ENCODE peak calls at places on chromosome 16, in nine cellular contexts. One of them, this sample, is unnamed.

GRCh38 chr16:48112603-48113400 is 43.0 kb downstream of the ABCC12 start:
- DNase-seq in adrenal gland: no peak
- DNase-seq in cardiac muscle cell: peak
- DNase-seq in ovary: no peak
- DNase-seq in fibroblast of mammary gland: no peak
- DNase-seq in mucosa of descending colon: no peak
- DNase-seq in AG04450: no peak
- DNase-seq in CD4-positive, CD25-positive, alpha-beta regulatory T cell: no peak
- DNase-seq in psoas muscle: no peak
- DNase-seq in this sample: no peak

GRCh38 chr16:57568173-57568678 is 25.8 kb downstream of the ADGRG5 start:
- DNase-seq in adrenal gland: no peak
- DNase-seq in AG04450: no peak
- DNase-seq in fibroblast of mammary gland: no peak
- DNase-seq in cardiac muscle cell: no peak
- DNase-seq in CD4-positive, CD25-positive, alpha-beta regulatory T cell: no peak
- DNase-seq in ovary: no peak
- DNase-seq in mucosa of descending colon: no peak
- DNase-seq in psoas muscle: no peak
- DNase-seq in this sample: no peak

GRCh38 chr16:24624102-24624501 is 84.7 kb downstream of the RBBP6 start:
- DNase-seq in CD4-positive, CD25-positive, alpha-beta regulatory T cell: no peak
- DNase-seq in ovary: no peak
- DNase-seq in cardiac muscle cell: no peak
- DNase-seq in mucosa of descending colon: no peak
- DNase-seq in AG04450: no peak
- DNase-seq in adrenal gland: no peak
- DNase-seq in psoas muscle: no peak
- DNase-seq in fibroblast of mammary gland: no peak
- DNase-seq in this sample: no peak

GRCh38 chr16:59412275-59412841 is 678.2 kb upstream of the GOT2 start:
- DNase-seq in ovary: no peak
- DNase-seq in adrenal gland: no peak
- DNase-seq in AG04450: no peak
- DNase-seq in mucosa of descending colon: no peak
- DNase-seq in CD4-positive, CD25-positive, alpha-beta regulatory T cell: no peak
- DNase-seq in fibroblast of mammary gland: peak
- DNase-seq in psoas muscle: no peak
- DNase-seq in cardiac muscle cell: no peak
- DNase-seq in this sample: no peak

GRCh38 chr16:13112639-13113038 is 211.2 kb downstream of the SHISA9 start:
- DNase-seq in adrenal gland: no peak
- DNase-seq in fibroblast of mammary gland: no peak
- DNase-seq in AG04450: no peak
- DNase-seq in CD4-positive, CD25-positive, alpha-beta regulatory T cell: no peak
- DNase-seq in mucosa of descending colon: no peak
- DNase-seq in psoas muscle: no peak
- DNase-seq in cardiac muscle cell: no peak
- DNase-seq in ovary: no peak
- DNase-seq in this sample: no peak

GRCh38 chr16:81567987-81568748 is 123.6 kb downstream of the CMIP start:
- DNase-seq in fibroblast of mammary gland: peak
- DNase-seq in cardiac muscle cell: peak
- DNase-seq in adrenal gland: peak
- DNase-seq in mucosa of descending colon: no peak
- DNase-seq in CD4-positive, CD25-positive, alpha-beta regulatory T cell: no peak
- DNase-seq in ovary: peak
- DNase-seq in AG04450: no peak
- DNase-seq in psoas muscle: peak
- DNase-seq in this sample: peak

GRCh38 chr16:48041861-48042435 is 113.8 kb downstream of the ABCC12 start:
- DNase-seq in CD4-positive, CD25-positive, alpha-beta regulatory T cell: no peak
- DNase-seq in cardiac muscle cell: no peak
- DNase-seq in psoas muscle: no peak
- DNase-seq in AG04450: no peak
- DNase-seq in fibroblast of mammary gland: no peak
- DNase-seq in mucosa of descending colon: no peak
- DNase-seq in adrenal gland: no peak
- DNase-seq in ovary: no peak
- DNase-seq in this sample: no peak

GRCh38 chr16:70635356-70636016 is 10.9 kb upstream of the IL34 start:
- DNase-seq in cardiac muscle cell: peak
- DNase-seq in psoas muscle: no peak
- DNase-seq in adrenal gland: peak
- DNase-seq in AG04450: peak
- DNase-seq in CD4-positive, CD25-positive, alpha-beta regulatory T cell: no peak
- DNase-seq in mucosa of descending colon: no peak
- DNase-seq in fibroblast of mammary gland: peak
- DNase-seq in ovary: peak
- DNase-seq in this sample: peak

GRCh38 chr16:9055115-9055514 is 36.3 kb upstream of the HAPSTR1 start:
- DNase-seq in fibroblast of mammary gland: no peak
- DNase-seq in psoas muscle: no peak
- DNase-seq in ovary: no peak
- DNase-seq in CD4-positive, CD25-positive, alpha-beta regulatory T cell: no peak
- DNase-seq in mucosa of descending colon: no peak
- DNase-seq in adrenal gland: no peak
- DNase-seq in AG04450: no peak
- DNase-seq in cardiac muscle cell: no peak
- DNase-seq in this sample: no peak

GRCh38 chr16:66939366-66939765 is 4.0 kb downstream of the CES2 start:
- DNase-seq in cardiac muscle cell: no peak
- DNase-seq in adrenal gland: no peak
- DNase-seq in fibroblast of mammary gland: no peak
- DNase-seq in mucosa of descending colon: no peak
- DNase-seq in CD4-positive, CD25-positive, alpha-beta regulatory T cell: no peak
- DNase-seq in ovary: no peak
- DNase-seq in psoas muscle: no peak
- DNase-seq in AG04450: no peak
- DNase-seq in this sample: no peak

GRCh38 chr16:54291107-54291980 is 4.8 kb upstream of the IRX3 start:
- DNase-seq in psoas muscle: no peak
- DNase-seq in adrenal gland: no peak
- DNase-seq in fibroblast of mammary gland: no peak
- DNase-seq in mucosa of descending colon: no peak
- DNase-seq in ovary: no peak
- DNase-seq in cardiac muscle cell: no peak
- DNase-seq in AG04450: no peak
- DNase-seq in CD4-positive, CD25-positive, alpha-beta regulatory T cell: no peak
- DNase-seq in this sample: no peak

GRCh38 chr16:86519649-86520316 is 9.5 kb downstream of the FOXF1 start:
- DNase-seq in CD4-positive, CD25-positive, alpha-beta regulatory T cell: peak
- DNase-seq in AG04450: peak
- DNase-seq in fibroblast of mammary gland: peak
- DNase-seq in psoas muscle: peak
- DNase-seq in ovary: peak
- DNase-seq in mucosa of descending colon: peak
- DNase-seq in adrenal gland: peak
- DNase-seq in cardiac muscle cell: peak
- DNase-seq in this sample: peak
- H3K4me3 ChIP-seq in CD4-positive, CD25-positive, alpha-beta regulatory T cell: no peak
- H3K4me3 ChIP-seq in AG04450: peak
- H3K4me3 ChIP-seq in fibroblast of mammary gland: no peak
- H3K4me3 ChIP-seq in psoas muscle: no peak
- H3K4me3 ChIP-seq in ovary: no peak
- H3K4me3 ChIP-seq in mucosa of descending colon: no peak
- H3K4me3 ChIP-seq in adrenal gland: peak
- H3K4me3 ChIP-seq in cardiac muscle cell: no peak
- H3K4me3 ChIP-seq in this sample: no peak

GRCh38 chr16:11671271-11671670 is 3.0 kb downstream of the SNN start:
- DNase-seq in fibroblast of mammary gland: no peak
- DNase-seq in AG04450: no peak
- DNase-seq in mucosa of descending colon: no peak
- DNase-seq in adrenal gland: no peak
- DNase-seq in psoas muscle: no peak
- DNase-seq in cardiac muscle cell: no peak
- DNase-seq in ovary: no peak
- DNase-seq in CD4-positive, CD25-positive, alpha-beta regulatory T cell: no peak
- DNase-seq in this sample: no peak

GRCh38 chr16:11669380-11670146 is 1.3 kb downstream of the SNN start:
- DNase-seq in adrenal gland: peak
- DNase-seq in AG04450: no peak
- DNase-seq in cardiac muscle cell: no peak
- DNase-seq in fibroblast of mammary gland: peak
- DNase-seq in psoas muscle: peak
- DNase-seq in mucosa of descending colon: peak
- DNase-seq in ovary: no peak
- DNase-seq in CD4-positive, CD25-positive, alpha-beta regulatory T cell: no peak
- DNase-seq in this sample: peak

GRCh38 chr16:11671676-11672075 is 3.4 kb downstream of the SNN start:
- DNase-seq in CD4-positive, CD25-positive, alpha-beta regulatory T cell: no peak
- DNase-seq in adrenal gland: no peak
- DNase-seq in psoas muscle: no peak
- DNase-seq in cardiac muscle cell: no peak
- DNase-seq in AG04450: no peak
- DNase-seq in ovary: no peak
- DNase-seq in mucosa of descending colon: no peak
- DNase-seq in fibroblast of mammary gland: no peak
- DNase-seq in this sample: peak

GRCh38 chr16:11668590-11669379 is 530 bp downstream of the SNN start:
- DNase-seq in AG04450: no peak
- DNase-seq in fibroblast of mammary gland: no peak
- DNase-seq in adrenal gland: no peak
- DNase-seq in mucosa of descending colon: no peak
- DNase-seq in psoas muscle: peak
- DNase-seq in cardiac muscle cell: no peak
- DNase-seq in ovary: peak
- DNase-seq in CD4-positive, CD25-positive, alpha-beta regulatory T cell: no peak
- DNase-seq in this sample: peak

DNA sequence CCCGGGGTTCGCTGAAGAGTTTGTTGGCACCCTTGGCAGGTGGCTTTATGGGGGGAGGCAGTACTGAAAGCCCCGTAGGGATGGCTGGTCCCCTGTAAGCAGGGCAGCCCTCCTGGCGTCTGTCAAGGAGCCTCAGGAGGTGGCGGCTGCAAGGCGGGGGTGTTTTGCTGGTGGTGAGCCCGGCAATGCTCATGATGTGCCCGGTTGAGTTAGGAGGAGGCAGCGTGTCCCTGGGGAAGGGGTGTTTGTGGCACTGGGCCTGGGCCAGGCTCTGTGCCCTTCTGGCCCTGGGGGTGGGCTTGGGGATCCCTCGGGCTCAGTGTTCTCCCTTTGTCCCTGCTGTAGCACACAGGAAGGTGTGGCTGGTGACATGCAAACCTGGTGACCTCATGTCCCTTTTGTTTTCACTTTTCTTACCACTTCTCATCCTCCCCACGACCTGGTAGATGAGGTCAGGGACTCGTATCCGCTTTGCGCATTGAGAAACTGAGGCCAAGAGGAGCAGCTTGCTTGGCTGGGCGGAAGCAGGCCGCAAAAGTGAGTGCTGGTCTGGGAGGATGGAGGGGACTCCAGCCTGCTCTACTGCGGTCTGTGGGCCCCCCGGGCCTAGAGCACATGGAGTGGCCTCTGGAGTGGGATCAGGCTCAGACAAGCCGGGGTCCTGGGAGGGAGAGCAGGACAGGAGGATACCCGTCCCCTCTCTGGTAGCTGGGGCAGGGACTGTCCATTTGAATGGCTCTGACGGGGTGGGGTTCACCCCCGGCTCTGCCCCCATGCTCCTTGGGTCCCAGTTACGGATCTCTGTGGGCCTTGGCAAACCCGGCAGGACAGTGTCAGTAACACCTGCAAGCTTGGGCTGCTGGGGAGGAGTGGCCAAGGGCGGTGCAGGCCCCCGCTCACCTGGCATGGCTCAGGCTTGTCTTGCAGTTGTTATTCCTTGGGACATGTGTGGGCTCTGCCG is 2.2 kb downstream of the SNN start:
- DNase-seq in CD4-positive, CD25-positive, alpha-beta regulatory T cell: peak
- DNase-seq in fibroblast of mammary gland: no peak
- DNase-seq in ovary: no peak
- DNase-seq in mucosa of descending colon: no peak
- DNase-seq in psoas muscle: no peak
- DNase-seq in cardiac muscle cell: no peak
- DNase-seq in AG04450: no peak
- DNase-seq in adrenal gland: no peak
- DNase-seq in this sample: peak
- H3K4me3 ChIP-seq in CD4-positive, CD25-positive, alpha-beta regulatory T cell: peak
- H3K4me3 ChIP-seq in fibroblast of mammary gland: no peak
- H3K4me3 ChIP-seq in ovary: peak
- H3K4me3 ChIP-seq in mucosa of descending colon: no peak
- H3K4me3 ChIP-seq in psoas muscle: peak
- H3K4me3 ChIP-seq in cardiac muscle cell: no peak
- H3K4me3 ChIP-seq in AG04450: peak
- H3K4me3 ChIP-seq in adrenal gland: peak
- H3K4me3 ChIP-seq in this sample: no peak

DNA sequence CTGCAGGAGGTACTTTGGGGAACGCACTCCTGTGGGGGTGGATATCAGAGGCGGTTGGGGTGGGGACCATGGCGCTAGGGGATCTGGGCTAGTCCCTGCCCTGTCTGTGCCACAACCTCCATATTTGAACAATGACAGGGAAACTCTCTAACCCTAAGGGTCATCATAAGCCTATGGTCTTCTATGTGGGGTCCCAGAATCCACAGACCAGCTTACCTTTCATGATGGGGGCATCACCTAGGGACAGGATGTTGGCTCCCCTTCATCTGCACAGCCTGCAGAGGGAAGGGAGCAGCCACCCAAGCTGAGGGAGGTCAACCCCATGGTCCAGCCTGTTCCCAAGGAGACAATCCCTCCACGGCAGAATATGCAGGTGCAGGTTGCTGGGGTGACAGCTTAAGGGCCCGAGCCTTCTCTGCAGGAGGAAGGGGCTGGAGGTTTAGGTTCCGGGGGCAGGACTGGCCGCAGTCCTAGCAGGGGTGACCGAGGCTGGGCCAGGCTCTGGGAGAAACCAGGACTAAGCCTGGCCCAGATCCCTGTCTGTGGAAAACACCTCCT is 1.7 kb downstream of the ORAI3 start:
- DNase-seq in psoas muscle: no peak
- DNase-seq in adrenal gland: no peak
- DNase-seq in ovary: no peak
- DNase-seq in cardiac muscle cell: no peak
- DNase-seq in mucosa of descending colon: no peak
- DNase-seq in AG04450: no peak
- DNase-seq in fibroblast of mammary gland: no peak
- DNase-seq in CD4-positive, CD25-positive, alpha-beta regulatory T cell: no peak
- DNase-seq in this sample: no peak
- H3K4me3 ChIP-seq in psoas muscle: peak
- H3K4me3 ChIP-seq in adrenal gland: peak
- H3K4me3 ChIP-seq in ovary: no peak
- H3K4me3 ChIP-seq in cardiac muscle cell: peak
- H3K4me3 ChIP-seq in mucosa of descending colon: no peak
- H3K4me3 ChIP-seq in AG04450: peak
- H3K4me3 ChIP-seq in fibroblast of mammary gland: peak
- H3K4me3 ChIP-seq in CD4-positive, CD25-positive, alpha-beta regulatory T cell: peak
- H3K4me3 ChIP-seq in this sample: no peak

DNA sequence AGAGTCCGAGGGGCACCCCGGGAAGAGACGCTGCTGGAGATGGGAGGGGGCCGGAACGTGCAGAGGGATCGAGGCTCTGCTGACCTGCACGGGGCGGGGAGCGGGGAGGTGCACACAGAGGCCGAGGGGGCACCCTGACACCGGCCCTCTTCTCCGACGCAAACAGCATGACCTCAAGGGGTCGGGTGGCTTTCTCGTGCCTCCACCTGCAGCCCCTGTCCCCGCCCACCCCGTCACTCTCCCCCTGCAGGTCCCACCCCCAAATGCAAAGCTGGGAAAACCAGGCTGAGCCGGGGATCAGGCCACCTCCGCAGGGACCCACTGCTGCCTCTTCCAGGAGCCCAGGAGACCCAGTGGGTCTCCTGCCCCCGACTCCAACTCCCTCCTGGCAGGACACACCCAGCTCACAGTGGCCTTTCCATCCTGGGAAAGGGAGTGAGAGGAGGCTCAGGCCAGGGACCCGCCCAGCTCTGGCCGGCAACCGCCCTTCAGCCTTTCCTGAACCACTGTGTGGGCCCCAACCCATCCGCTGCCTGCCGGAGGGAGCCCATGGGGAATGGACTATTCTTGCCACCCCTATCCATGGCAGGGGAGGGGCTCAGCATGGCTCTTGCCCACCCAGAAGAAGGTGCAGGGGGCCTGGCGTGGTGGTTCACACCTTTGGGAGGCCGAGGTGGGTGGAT is 38.7 kb downstream of the CTU2 start:
- DNase-seq in mucosa of descending colon: no peak
- DNase-seq in cardiac muscle cell: no peak
- DNase-seq in psoas muscle: no peak
- DNase-seq in CD4-positive, CD25-positive, alpha-beta regulatory T cell: no peak
- DNase-seq in fibroblast of mammary gland: no peak
- DNase-seq in ovary: no peak
- DNase-seq in adrenal gland: no peak
- DNase-seq in AG04450: no peak
- DNase-seq in this sample: peak
- H3K4me3 ChIP-seq in mucosa of descending colon: no peak
- H3K4me3 ChIP-seq in cardiac muscle cell: no peak
- H3K4me3 ChIP-seq in psoas muscle: no peak
- H3K4me3 ChIP-seq in CD4-positive, CD25-positive, alpha-beta regulatory T cell: no peak
- H3K4me3 ChIP-seq in fibroblast of mammary gland: no peak
- H3K4me3 ChIP-seq in ovary: no peak
- H3K4me3 ChIP-seq in adrenal gland: no peak
- H3K4me3 ChIP-seq in AG04450: no peak
- H3K4me3 ChIP-seq in this sample: no peak

This sample was measured in right cardiac atrium.